ENCODE peak calls at places on chromosome 4, in five cellular contexts. T is HEK293T; W is PC-3; E is activated CD4-positive, alpha-beta T cell treated with anti-CD3 and anti-CD28 coated beads, Interleukin-2, amount 50 U/mL, for 1 hour; Q is NCI-H1417 treated with DMSO at 0.1 percent for 48 hours. J is an unnamed sample.

GRCh38 chr4:4792516-4792915 is 66.9 kb upstream of the MSX1 start:
- DNase-seq in T (no peak), W (no peak), E (no peak), Q (no peak), J (no peak)

GRCh38 chr4:8266508-8266907 is 3.0 kb upstream of the HTRA3 start:
- DNase-seq in T (no peak), W (no peak), E (no peak), Q (no peak), J (no peak)

GRCh38 chr4:79030973-79031372 is 91.7 kb upstream of the PAQR3 start:
- DNase-seq in T (no peak), W (no peak), E (no peak), Q (no peak), J (no peak)

GRCh38 chr4:6682862-6683590 is 10.7 kb upstream of the S100P start:
- DNase-seq in T (no peak), W (no peak), E (no peak), Q (no peak), J (no peak)

GRCh38 chr4:141126769-141127168 is 6.5 kb downstream of the RNF150 start:
- DNase-seq in T (no peak), W (no peak), E (no peak), Q (no peak), J (no peak)

GRCh38 chr4:150348079-150348478 is 233.9 kb upstream of the MAB21L2 start:
- DNase-seq in T (no peak), W (peak; percentile 89), E (no peak), Q (no peak), J (no peak)

GRCh38 chr4:61425315-61425714 is 225.2 kb downstream of the ADGRL3 start:
- DNase-seq in T (no peak), W (peak; percentile 96), E (no peak), Q (no peak), J (no peak)

GRCh38 chr4:142126890-142127497 is 490.6 kb downstream of the IL15 start:
- DNase-seq in T (peak; percentile 28), W (peak; percentile 87), E (peak; percentile 58), Q (peak; percentile 37), J (peak; percentile 32)

GRCh38 chr4:73777612-73778011 is 37.2 kb downstream of the CXCL8 start:
- DNase-seq in T (no peak), W (peak; percentile 47), E (no peak), Q (no peak), J (no peak)

GRCh38 chr4:23855912-23856605 is 33.8 kb downstream of the PPARGC1A start:
- DNase-seq in T (no peak), W (no peak), E (no peak), Q (no peak), J (no peak)

GRCh38 chr4:54683616-54684346 is 26.0 kb downstream of the KIT start:
- DNase-seq in T (no peak), W (peak; percentile 84), E (peak; percentile 61), Q (no peak), J (no peak)

GRCh38 chr4:24630937-24631336 is 46.6 kb upstream of the DHX15 start:
- DNase-seq in T (no peak), W (peak; percentile 51), E (no peak), Q (no peak), J (no peak)

GRCh38 chr4:78984593-78984992 is 45.4 kb upstream of the PAQR3 start:
- DNase-seq in T (no peak), W (no peak), E (no peak), Q (no peak), J (no peak)

GRCh38 chr4:57426779-57427395 is 316.7 kb upstream of the IGFBP7 start:
- DNase-seq in T (peak; percentile 75), W (peak; percentile 90), E (peak; percentile 1), Q (peak; percentile 25), J (peak; percentile 30)

GRCh38 chr4:141127884-141128283 is 5.4 kb downstream of the RNF150 start:
- DNase-seq in T (no peak), W (no peak), E (no peak), Q (no peak), J (no peak)

GRCh38 chr4:155025762-155026457 is 182.5 kb upstream of the NPY2R start:
- DNase-seq in T (peak; percentile 66), W (peak; percentile 79), E (no peak), Q (no peak), J (peak; percentile 29)

GRCh38 chr4:26088433-26088928 is 174.5 kb downstream of the SMIM20 start:
- DNase-seq in T (no peak), W (peak; percentile 93), E (no peak), Q (no peak), J (no peak)

GRCh38 chr4:162497564-162498167 is 333.9 kb upstream of the FSTL5 start:
- DNase-seq in T (peak; percentile 38), W (peak; percentile 42), E (no peak), Q (peak; percentile 34), J (no peak)

GRCh38 chr4:4329496-4329895 is 39.4 kb downstream of the ZBTB49 start:
- DNase-seq in T (no peak), W (no peak), E (no peak), Q (no peak), J (no peak)

GRCh38 chr4:11343536-11343935 is 85.2 kb downstream of the HS3ST1 start:
- DNase-seq in T (no peak), W (no peak), E (no peak), Q (no peak), J (no peak)

GRCh38 chr4:4720671-4721070 is 138.8 kb upstream of the MSX1 start:
- DNase-seq in T (no peak), W (no peak), E (no peak), Q (no peak), J (no peak)

GRCh38 chr4:78784255-78784654 is 8.1 kb downstream of the BMP2K start:
- DNase-seq in T (no peak), W (no peak), E (no peak), Q (no peak), J (no peak)

GRCh38 chr4:18608910-18609525 is 587.5 kb upstream of the LCORL start:
- DNase-seq in T (no peak), W (no peak), E (no peak), Q (no peak), J (no peak)

GRCh38 chr4:75698162-75698962 is 25.2 kb upstream of the G3BP2 start:
- DNase-seq in T (no peak), W (no peak), E (no peak), Q (no peak), J (no peak)

GRCh38 chr4:67161311-67161710 is 384.0 kb downstream of the CENPC start:
- DNase-seq in T (no peak), W (no peak), E (no peak), Q (no peak), J (no peak)

GRCh38 chr4:66376921-66377320 is 706.6 kb upstream of the EPHA5 start:
- DNase-seq in T (no peak), W (no peak), E (no peak), Q (no peak), J (no peak)

GRCh38 chr4:140406292-140406691 is 21.2 kb downstream of the CLGN start:
- DNase-seq in T (no peak), W (no peak), E (no peak), Q (no peak), J (no peak)

GRCh38 chr4:167232805-167233522 is 1.3 kb downstream of the SPOCK3 start:
- DNase-seq in T (peak; percentile 6), W (no peak), E (no peak), Q (peak; percentile 57), J (no peak)

GRCh38 chr4:107853444-107854325 is 29.0 kb downstream of the SGMS2 start:
- DNase-seq in T (no peak), W (peak; percentile 60), E (no peak), Q (no peak), J (no peak)

GRCh38 chr4:156374069-156374468 is 420.4 kb upstream of the CTSO start:
- DNase-seq in T (no peak), W (no peak), E (no peak), Q (no peak), J (no peak)

GRCh38 chr4:144509088-144509854 is 136.7 kb upstream of the HHIP start:
- DNase-seq in T (no peak), W (no peak), E (no peak), Q (no peak), J (no peak)

GRCh38 chr4:3898098-3898497 is 131.9 kb downstream of the ADRA2C start:
- DNase-seq in T (no peak), W (no peak), E (no peak), Q (no peak), J (no peak)

GRCh38 chr4:74423101-74423500 is 21.8 kb upstream of the AREG start:
- DNase-seq in T (no peak), W (peak; percentile 46), E (no peak), Q (no peak), J (no peak)

GRCh38 chr4:146340798-146341197 is 126.5 kb downstream of the REELD1 start:
- DNase-seq in T (no peak), W (peak; percentile 57), E (no peak), Q (no peak), J (no peak)

GRCh38 chr4:3302786-3303444 is 10.1 kb downstream of the RGS12 start:
- DNase-seq in T (no peak), W (no peak), E (no peak), Q (no peak), J (no peak)

GRCh38 chr4:140344111-140344510 is 29.3 kb upstream of the SCOC start:
- DNase-seq in T (no peak), W (no peak), E (no peak), Q (no peak), J (no peak)

GRCh38 chr4:41285202-41285876 is 28.6 kb downstream of the UCHL1 start:
- DNase-seq in T (no peak), W (no peak), E (no peak), Q (no peak), J (no peak)

GRCh38 chr4:96383349-96383748 is 543.5 kb downstream of the PDHA2 start:
- DNase-seq in T (no peak), W (no peak), E (no peak), Q (no peak), J (no peak)

GRCh38 chr4:1981251-1982055 is 27.3 kb downstream of the NELFA start:
- DNase-seq in T (peak; percentile 54), W (no peak), E (no peak), Q (no peak), J (peak; percentile 51)